ENCODE peak calls at places on chromosomes 6 and 20, in nine cellular contexts. H, Q, Y, P, N, F, J, I and C are unnamed samples.

GRCh38 chr6:26311012-26311384 is 54.0 kb upstream of the BTN3A2 start:
- DNase-seq in H (no peak), Q (no peak), Y (no peak), P (no peak), N (no peak), F (peak; percentile 90), J (peak; percentile 59), I (no peak), C (peak; percentile 78)

GRCh38 chr6:149221774-149222070 is 95.8 kb upstream of the TAB2 start:
- DNase-seq in H (no peak), Q (no peak), Y (no peak), P (no peak), N (no peak), F (no peak), J (peak; percentile 45), I (no peak), C (no peak)

GRCh38 chr20:47949230-47949629 is 163.9 kb upstream of the SULF2 start:
- DNase-seq in H (no peak), Q (no peak), Y (no peak), P (no peak), N (no peak), F (no peak), J (no peak), I (no peak), C (no peak)

GRCh38 chr6:90676516-90676915 is 89.6 kb upstream of the MAP3K7 start:
- DNase-seq in H (no peak), Q (no peak), Y (no peak), P (no peak), N (no peak), F (no peak), J (no peak), I (no peak), C (no peak)

GRCh38 chr6:125469915-125470314 is 168.1 kb upstream of the HDDC2 start:
- DNase-seq in H (no peak), Q (no peak), Y (no peak), P (no peak), N (no peak), F (peak; percentile 38), J (no peak), I (no peak), C (no peak)

GRCh38 chr6:68038815-68039408 is 596.2 kb upstream of the ADGRB3 start:
- DNase-seq in H (no peak), Q (no peak), Y (no peak), P (no peak), N (no peak), F (no peak), J (no peak), I (no peak), C (no peak)

GRCh38 chr20:32664352-32665159 is 9.2 kb downstream of the C20orf203 start:
- DNase-seq in H (no peak), Q (no peak), Y (no peak), P (no peak), N (no peak), F (no peak), J (no peak), I (no peak), C (no peak)

GRCh38 chr20:13158339-13158738 is 62.7 kb upstream of the ISM1 start:
- DNase-seq in H (no peak), Q (no peak), Y (no peak), P (no peak), N (no peak), F (no peak), J (no peak), I (no peak), C (no peak)

GRCh38 chr20:23283096-23283850 is 67.3 kb upstream of the NXT1 start:
- DNase-seq in H (no peak), Q (no peak), Y (no peak), P (peak; percentile 45), N (no peak), F (no peak), J (no peak), I (no peak), C (no peak)

GRCh38 chr20:23282111-23282510 is 68.5 kb upstream of the NXT1 start:
- DNase-seq in H (no peak), Q (no peak), Y (no peak), P (no peak), N (no peak), F (no peak), J (no peak), I (no peak), C (no peak)

GRCh38 chr20:23285536-23285935 is 65.1 kb upstream of the NXT1 start:
- DNase-seq in H (no peak), Q (no peak), Y (no peak), P (peak; percentile 67), N (no peak), F (no peak), J (no peak), I (no peak), C (no peak)

GRCh38 chr20:23284009-23284408 is 66.6 kb upstream of the NXT1 start:
- DNase-seq in H (no peak), Q (no peak), Y (no peak), P (no peak), N (no peak), F (no peak), J (no peak), I (no peak), C (no peak)

DNA sequence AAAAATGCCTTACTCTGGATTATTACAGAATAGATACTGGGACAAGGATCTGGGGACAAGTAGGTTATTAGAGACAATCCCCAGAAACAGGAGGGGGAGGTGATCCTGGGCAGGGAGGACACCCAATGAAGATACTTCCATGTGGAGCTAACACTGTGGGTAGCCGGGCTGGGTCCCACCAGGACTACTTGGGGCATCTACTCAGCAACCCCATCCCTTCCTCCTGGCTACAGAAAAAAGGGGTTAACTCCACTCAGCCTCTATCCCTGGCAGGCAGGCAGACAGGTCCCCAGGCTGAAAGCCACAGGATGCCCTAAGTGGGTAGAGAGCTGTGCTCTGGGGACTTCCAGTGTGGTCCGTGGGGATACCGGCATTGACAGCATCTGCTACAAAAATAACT is 68.0 kb upstream of the NXT1 start:
- DNase-seq in H (no peak), Q (no peak), Y (no peak), P (peak; percentile 39), N (no peak), F (no peak), J (no peak), I (no peak), C (no peak)
- TF ChIP-seq CTCF in H (no peak), Q (no peak), Y (no peak), P (no peak), N (no peak), F (no peak), J (no peak), I (no peak), C (no peak)

GRCh38 chr20:49270177-49270576 is 7.7 kb downstream of the ZNFX1 start:
- DNase-seq in H (no peak), Q (no peak), Y (no peak), P (no peak), N (no peak), F (peak; percentile 55), J (peak; percentile 39), I (no peak), C (no peak)
- H3K4me3 ChIP-seq in H (no peak overlapping the region), Q (no peak overlapping the region), Y (peak overlapping the region; percentile 39), P (no peak overlapping the region), N (peak overlapping the region; percentile 2), F (peak overlapping the region; percentile 8), J (no peak overlapping the region), I (no peak overlapping the region), C (peak overlapping the region; percentile 0)

GRCh38 chr6:7157752-7158616 is 50.2 kb downstream of the RREB1 start:
- DNase-seq in H (no peak), Q (no peak), Y (no peak), P (no peak), N (no peak), F (no peak), J (peak; percentile 72), I (no peak), C (no peak)
- TF ChIP-seq CTCF in H (peak; percentile 13), Q (no peak), Y (no peak), P (no peak), N (no peak), F (no peak), J (peak; percentile 27), I (no peak), C (no peak)

GRCh38 chr6:23091795-23092194 is 522.4 kb downstream of the HDGFL1 start:
- DNase-seq in H (no peak), Q (no peak), Y (no peak), P (no peak), N (no peak), F (peak; percentile 47), J (peak; percentile 60), I (no peak), C (no peak)
- H3K4me3 ChIP-seq in H (no peak overlapping the region), Q (no peak overlapping the region), Y (no peak overlapping the region), P (no peak overlapping the region), N (no peak overlapping the region), F (no peak overlapping the region), J (no peak overlapping the region), I (no peak overlapping the region), C (no peak overlapping the region)

GRCh38 chr6:145652572-145652971 is 82.7 kb downstream of the EPM2A start:
- DNase-seq in H (no peak), Q (no peak), Y (no peak), P (no peak), N (no peak), F (no peak), J (no peak), I (no peak), C (no peak)

GRCh38 chr6:145660676-145661075 is 74.6 kb downstream of the EPM2A start:
- DNase-seq in H (no peak), Q (no peak), Y (no peak), P (no peak), N (no peak), F (no peak), J (no peak), I (no peak), C (no peak)

GRCh38 chr6:145651988-145652387 is 83.3 kb downstream of the EPM2A start:
- DNase-seq in H (no peak), Q (no peak), Y (no peak), P (no peak), N (no peak), F (no peak), J (no peak), I (no peak), C (no peak)

GRCh38 chr6:145656128-145656527 is 79.2 kb downstream of the EPM2A start:
- DNase-seq in H (no peak), Q (no peak), Y (no peak), P (no peak), N (no peak), F (peak; percentile 34), J (no peak), I (no peak), C (no peak)
- TF ChIP-seq CTCF in H (peak; percentile 9), Q (no peak), Y (no peak), P (no peak), N (no peak), F (peak; percentile 12), J (no peak), I (no peak), C (no peak)

GRCh38 chr6:49151957-49152356 is 311.1 kb downstream of the MMUT start:
- DNase-seq in H (no peak), Q (no peak), Y (no peak), P (no peak), N (no peak), F (no peak), J (no peak), I (no peak), C (peak; percentile 5)
- H3K4me3 ChIP-seq in H (no peak overlapping the region), Q (no peak overlapping the region), Y (no peak overlapping the region), P (no peak overlapping the region), N (no peak overlapping the region), F (no peak overlapping the region), J (no peak overlapping the region), I (no peak overlapping the region), C (no peak overlapping the region)

GRCh38 chr6:156175971-156176421 is 601.2 kb upstream of the ARID1B start:
- DNase-seq in H (no peak), Q (no peak), Y (peak; percentile 42), P (no peak), N (no peak), F (no peak), J (no peak), I (no peak), C (no peak)
- TF ChIP-seq CTCF in H (no peak), Q (no peak), Y (peak; percentile 57), P (peak; percentile 36), N (peak; percentile 74), F (no peak), J (peak; percentile 8), I (peak; percentile 49), C (no peak)